ENCODE peak calls at places on chromosomes 4 and X, in four cellular contexts. One of them, this sample, is unnamed.

GRCh38 chr4:76690091-76690905 is 207.6 kb downstream of the SOWAHB start:
- DNase-seq in IMR-90: peak; percentile 24
- DNase-seq in fibroblast of lung: peak; percentile 26
- DNase-seq in stomach: peak; percentile 63
- DNase-seq in this sample: peak; percentile 40

GRCh38 chr4:147336252-147336651 is 144.6 kb upstream of the EDNRA start:
- DNase-seq in stomach: no peak
- DNase-seq in fibroblast of lung: no peak
- DNase-seq in IMR-90: no peak
- DNase-seq in this sample: no peak

GRCh38 chr4:16931906-16932305 is 33.5 kb upstream of the LDB2 start:
- DNase-seq in fibroblast of lung: peak; percentile 47
- DNase-seq in stomach: no peak
- DNase-seq in IMR-90: peak; percentile 69
- DNase-seq in this sample: no peak

GRCh38 chr4:74875451-74875850 is 57.5 kb upstream of the PARM1 start:
- DNase-seq in stomach: no peak
- DNase-seq in fibroblast of lung: no peak
- DNase-seq in IMR-90: no peak
- DNase-seq in this sample: no peak

GRCh38 chrX:10085223-10085622 is 71.6 kb upstream of the CLCN4 start:
- DNase-seq in IMR-90: no peak
- DNase-seq in stomach: no peak
- DNase-seq in fibroblast of lung: no peak
- DNase-seq in this sample: no peak

GRCh38 chrX:120463241-120463640 is 5.9 kb downstream of the LAMP2 start:
- DNase-seq in fibroblast of lung: peak; percentile 72
- DNase-seq in stomach: no peak
- DNase-seq in IMR-90: peak; percentile 45
- DNase-seq in this sample: peak; percentile 22

GRCh38 chr4:181962321-181962720 is 280.9 kb upstream of the TENM3 start:
- DNase-seq in IMR-90: no peak
- DNase-seq in fibroblast of lung: no peak
- DNase-seq in stomach: no peak
- DNase-seq in this sample: no peak

GRCh38 chrX:117570160-117570559 is 546.5 kb downstream of the KLHL13 start:
- DNase-seq in stomach: no peak
- DNase-seq in IMR-90: no peak
- DNase-seq in fibroblast of lung: no peak
- DNase-seq in this sample: peak; percentile 28

GRCh38 chr4:1870328-1870577 is 940 bp upstream of the NSD2 start:
- DNase-seq in stomach: peak; percentile 92
- DNase-seq in fibroblast of lung: peak; percentile 69
- DNase-seq in IMR-90: peak; percentile 66
- DNase-seq in this sample: peak; percentile 95

GRCh38 chr4:111718763-111719537 is 426.3 kb upstream of the FAM241A start:
- DNase-seq in IMR-90: no peak
- DNase-seq in stomach: no peak
- DNase-seq in fibroblast of lung: no peak
- DNase-seq in this sample: no peak

GRCh38 chr4:48651869-48652447 is 128.1 kb downstream of the FRYL start:
- DNase-seq in fibroblast of lung: no peak
- DNase-seq in IMR-90: peak; percentile 28
- DNase-seq in stomach: no peak
- DNase-seq in this sample: no peak

GRCh38 chr4:56286763-56287162 is 100.5 kb downstream of the AASDH start:
- DNase-seq in fibroblast of lung: no peak
- DNase-seq in stomach: no peak
- DNase-seq in IMR-90: no peak
- DNase-seq in this sample: no peak

GRCh38 chr4:74814052-74814451 is 19.7 kb upstream of the BTC start:
- DNase-seq in stomach: no peak
- DNase-seq in fibroblast of lung: no peak
- DNase-seq in IMR-90: no peak
- DNase-seq in this sample: no peak

GRCh38 chr4:82710202-82710929 is 88.2 kb downstream of the SCD5 start:
- DNase-seq in IMR-90: no peak
- DNase-seq in stomach: no peak
- DNase-seq in fibroblast of lung: no peak
- DNase-seq in this sample: no peak

GRCh38 chr4:75907956-75908355 is 5.7 kb upstream of the PPEF2 start:
- DNase-seq in stomach: no peak
- DNase-seq in fibroblast of lung: no peak
- DNase-seq in IMR-90: no peak
- DNase-seq in this sample: no peak

GRCh38 chr4:120331486-120332281 is 265.0 kb upstream of the MAD2L1 start:
- DNase-seq in IMR-90: no peak
- DNase-seq in stomach: no peak
- DNase-seq in fibroblast of lung: peak; percentile 42
- DNase-seq in this sample: peak; percentile 50

GRCh38 chrX:136608295-136608933 is 39.5 kb upstream of the CD40LG start:
- DNase-seq in fibroblast of lung: peak; percentile 11
- DNase-seq in stomach: peak; percentile 55
- DNase-seq in IMR-90: no peak
- DNase-seq in this sample: peak; percentile 47

GRCh38 chr4:8289151-8289750 is 19.7 kb downstream of the HTRA3 start:
- DNase-seq in IMR-90: no peak
- DNase-seq in fibroblast of lung: no peak
- DNase-seq in stomach: no peak
- DNase-seq in this sample: no peak

DNA sequence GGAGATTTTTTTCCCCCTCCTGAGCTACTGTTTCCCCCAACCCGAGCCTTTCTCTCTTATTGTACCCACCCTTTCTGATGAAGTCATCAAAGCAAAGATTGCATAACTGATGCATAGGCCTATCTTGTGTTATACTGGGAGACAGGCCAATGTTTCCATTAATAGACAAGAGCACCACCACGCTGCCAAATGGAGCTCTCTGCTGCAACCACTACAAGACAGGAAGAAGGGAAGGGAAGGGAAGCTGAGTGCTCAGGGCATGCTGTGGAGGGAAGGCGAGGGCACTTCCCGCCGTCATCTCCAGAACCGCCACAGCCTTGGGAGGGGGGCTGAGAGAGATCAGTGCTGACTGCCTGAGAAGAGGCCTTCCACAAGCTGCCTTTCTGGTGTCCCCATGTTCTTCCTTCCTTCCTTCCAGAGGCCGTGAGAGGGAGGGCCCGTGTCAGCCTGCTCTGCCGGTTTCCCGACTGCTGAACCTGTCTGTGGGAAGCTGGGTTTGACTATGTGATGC is 75.0 kb downstream of the MGST2 start:
- DNase-seq in stomach: peak; percentile 56
- DNase-seq in IMR-90: peak; percentile 97
- DNase-seq in fibroblast of lung: peak; percentile 98
- DNase-seq in this sample: peak; percentile 51
- TF ChIP-seq CTCF in stomach: no peak
- TF ChIP-seq CTCF in IMR-90: peak; percentile 43
- TF ChIP-seq CTCF in fibroblast of lung: no peak
- TF ChIP-seq CTCF in this sample: peak; percentile 56

GRCh38 chrX:39895228-39896110 is 202.3 kb downstream of the BCOR start:
- DNase-seq in stomach: peak; percentile 31
- DNase-seq in fibroblast of lung: no peak
- DNase-seq in IMR-90: no peak
- DNase-seq in this sample: no peak
- H3K4me1 ChIP-seq in stomach: peaks cover 19% of the 10 kb centered on the region
- H3K4me1 ChIP-seq in fibroblast of lung: peaks cover 4% of the 10 kb centered on the region
- H3K4me1 ChIP-seq in IMR-90: peaks cover 10% of the 10 kb centered on the region
- H3K4me1 ChIP-seq in this sample: peaks cover 29% of the 10 kb centered on the region

DNA sequence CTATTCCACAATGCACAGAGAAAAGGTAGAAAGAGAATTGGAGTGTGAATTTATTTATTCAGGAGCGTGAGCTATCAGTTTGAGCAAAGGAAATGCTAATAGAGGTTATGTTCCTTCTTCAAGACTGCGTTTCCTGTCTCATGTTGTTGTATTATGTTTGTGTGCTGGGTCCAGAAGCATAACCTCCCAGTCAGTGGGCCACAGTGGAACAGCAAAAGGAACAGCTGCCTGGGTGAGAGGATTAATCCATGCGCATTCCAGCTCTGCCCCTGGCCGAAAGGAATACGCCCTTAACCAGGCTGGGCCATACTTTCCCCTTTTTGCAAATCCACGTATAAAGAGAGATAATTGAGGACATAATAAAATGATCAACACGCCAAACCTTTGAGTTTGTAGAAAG is 32.4 kb upstream of the ARX start:
- DNase-seq in IMR-90: no peak
- DNase-seq in fibroblast of lung: no peak
- DNase-seq in stomach: no peak
- DNase-seq in this sample: no peak
- H3K27ac ChIP-seq in IMR-90: no peak overlapping the region
- H3K27ac ChIP-seq in fibroblast of lung: no peak overlapping the region
- H3K27ac ChIP-seq in stomach: no peak overlapping the region
- H3K27ac ChIP-seq in this sample: no peak overlapping the region

GRCh38 chrX:56066016-56066415 is 166.1 kb upstream of the KLF8 start:
- DNase-seq in IMR-90: no peak
- DNase-seq in stomach: no peak
- DNase-seq in fibroblast of lung: no peak
- DNase-seq in this sample: no peak
- TF ChIP-seq CTCF in IMR-90: no peak
- TF ChIP-seq CTCF in stomach: no peak
- TF ChIP-seq CTCF in fibroblast of lung: no peak
- TF ChIP-seq CTCF in this sample: no peak

GRCh38 chr4:40192286-40193017 is 4.4 kb upstream of the RHOH start:
- DNase-seq in stomach: no peak
- DNase-seq in fibroblast of lung: no peak
- DNase-seq in IMR-90: no peak
- DNase-seq in this sample: no peak
- H3K4me1 ChIP-seq in stomach: peaks cover 26% of the 10 kb centered on the region
- H3K4me1 ChIP-seq in fibroblast of lung: no peaks in the 10 kb centered on the region
- H3K4me1 ChIP-seq in IMR-90: peaks cover 2% of the 10 kb centered on the region
- H3K4me1 ChIP-seq in this sample: peaks cover 9% of the 10 kb centered on the region

GRCh38 chrX:13000311-13000811 is 25.5 kb downstream of the TMSB4X start:
- DNase-seq in stomach: no peak
- DNase-seq in IMR-90: no peak
- DNase-seq in fibroblast of lung: no peak
- DNase-seq in this sample: no peak

GRCh38 chrX:13001961-13002671 is 27.2 kb downstream of the TMSB4X start:
- DNase-seq in fibroblast of lung: no peak
- DNase-seq in stomach: no peak
- DNase-seq in IMR-90: peak; percentile 52
- DNase-seq in this sample: no peak

GRCh38 chrX:12997898-12998687 is 23.2 kb downstream of the TMSB4X start:
- DNase-seq in fibroblast of lung: no peak
- DNase-seq in stomach: peak; percentile 68
- DNase-seq in IMR-90: no peak
- DNase-seq in this sample: peak; percentile 47

GRCh38 chrX:12999422-12999821 is 24.5 kb downstream of the TMSB4X start:
- DNase-seq in stomach: no peak
- DNase-seq in IMR-90: peak; percentile 32
- DNase-seq in fibroblast of lung: no peak
- DNase-seq in this sample: no peak

GRCh38 chrX:13001097-13001496 is 26.2 kb downstream of the TMSB4X start:
- DNase-seq in fibroblast of lung: no peak
- DNase-seq in IMR-90: no peak
- DNase-seq in stomach: no peak
- DNase-seq in this sample: no peak
- H3K27ac ChIP-seq in fibroblast of lung: no peak overlapping the region
- H3K27ac ChIP-seq in IMR-90: no peak overlapping the region
- H3K27ac ChIP-seq in stomach: peak overlapping the region; percentile 79
- H3K27ac ChIP-seq in this sample: peak overlapping the region; percentile 87

GRCh38 chrX:139429913-139430312 is 100.6 kb upstream of the F9 start:
- DNase-seq in stomach: no peak
- DNase-seq in IMR-90: no peak
- DNase-seq in fibroblast of lung: no peak
- DNase-seq in this sample: no peak
- TF ChIP-seq CTCF in stomach: no peak
- TF ChIP-seq CTCF in IMR-90: no peak
- TF ChIP-seq CTCF in fibroblast of lung: peak; percentile 19
- TF ChIP-seq CTCF in this sample: peak; percentile 9

DNA sequence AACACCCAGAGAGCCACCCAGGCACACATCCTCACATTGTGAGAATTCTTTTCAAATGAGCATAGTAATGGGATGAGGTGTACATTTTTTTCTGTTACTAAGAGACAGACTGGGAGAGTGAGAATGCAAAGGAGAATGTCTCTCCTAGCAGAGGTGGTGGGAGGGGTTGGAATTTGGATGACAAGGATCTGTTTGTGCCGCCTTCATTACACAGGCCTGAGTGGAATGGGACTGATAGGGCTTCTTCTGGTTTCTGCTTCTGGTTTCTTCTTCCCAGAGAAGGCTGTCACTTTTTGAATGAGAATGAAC is 55.3 kb downstream of the C4orf51 start:
- DNase-seq in IMR-90: peak; percentile 96
- DNase-seq in fibroblast of lung: peak; percentile 56
- DNase-seq in stomach: no peak
- DNase-seq in this sample: no peak
- H3K4me1 ChIP-seq in IMR-90: peaks cover 30% of the 10 kb centered on the region
- H3K4me1 ChIP-seq in fibroblast of lung: peaks cover 38% of the 10 kb centered on the region
- H3K4me1 ChIP-seq in stomach: peaks cover 49% of the 10 kb centered on the region
- H3K4me1 ChIP-seq in this sample: peaks cover 58% of the 10 kb centered on the region

GRCh38 chr4:87035881-87036509 is 101.2 kb downstream of the AFF1 start:
- DNase-seq in stomach: no peak
- DNase-seq in fibroblast of lung: no peak
- DNase-seq in IMR-90: no peak
- DNase-seq in this sample: no peak
- H3K27ac ChIP-seq in stomach: peak overlapping the region; percentile 79
- H3K27ac ChIP-seq in fibroblast of lung: no peak overlapping the region
- H3K27ac ChIP-seq in IMR-90: no peak overlapping the region
- H3K27ac ChIP-seq in this sample: no peak overlapping the region

This sample was measured in body of pancreas.